ENCODE peak calls at places on chromosomes 16 and 17, in six cellular contexts. One of them, this sample, is unnamed. For H3K27me3, the result is how much of the 10 kb centered on the place peaks cover.

GRCh38 chr16:84751241-84751640 is 51.4 kb downstream of the USP10 start:
- DNase-seq in transverse colon: peak
- DNase-seq in sigmoid colon: no peak
- DNase-seq in body of pancreas: peak
- DNase-seq in H1: peak
- DNase-seq in heart left ventricle: no peak
- DNase-seq in this sample: no peak

GRCh38 chr16:70740919-70741778 is 55.3 kb upstream of the MTSS2 start:
- DNase-seq in sigmoid colon: no peak
- DNase-seq in heart left ventricle: peak
- DNase-seq in H1: no peak
- DNase-seq in body of pancreas: no peak
- DNase-seq in transverse colon: no peak
- DNase-seq in this sample: no peak

GRCh38 chr16:971981-972315 is 1.2 kb upstream of the LMF1 start:
- DNase-seq in H1: no peak
- DNase-seq in body of pancreas: no peak
- DNase-seq in transverse colon: no peak
- DNase-seq in sigmoid colon: no peak
- DNase-seq in heart left ventricle: no peak
- DNase-seq in this sample: no peak

GRCh38 chr17:32882734-32883133 is 5.8 kb upstream of the MYO1D start:
- DNase-seq in heart left ventricle: no peak
- DNase-seq in transverse colon: no peak
- DNase-seq in H1: no peak
- DNase-seq in sigmoid colon: no peak
- DNase-seq in body of pancreas: peak
- DNase-seq in this sample: no peak

GRCh38 chr17:1160591-1161041 is 19.2 kb downstream of the ABR start:
- DNase-seq in transverse colon: no peak
- DNase-seq in heart left ventricle: no peak
- DNase-seq in body of pancreas: no peak
- DNase-seq in sigmoid colon: no peak
- DNase-seq in H1: no peak
- DNase-seq in this sample: no peak

GRCh38 chr16:47519037-47519436 is 57.9 kb downstream of the PHKB start:
- DNase-seq in heart left ventricle: no peak
- DNase-seq in H1: no peak
- DNase-seq in sigmoid colon: no peak
- DNase-seq in transverse colon: no peak
- DNase-seq in body of pancreas: no peak
- DNase-seq in this sample: no peak

GRCh38 chr17:33322063-33322462 is 29.0 kb upstream of the ASIC2 start:
- DNase-seq in transverse colon: no peak
- DNase-seq in sigmoid colon: no peak
- DNase-seq in H1: no peak
- DNase-seq in heart left ventricle: no peak
- DNase-seq in body of pancreas: no peak
- DNase-seq in this sample: no peak

GRCh38 chr16:23362460-23363317 is 60.6 kb downstream of the SCNN1B start:
- DNase-seq in H1: no peak
- DNase-seq in sigmoid colon: peak
- DNase-seq in body of pancreas: peak
- DNase-seq in heart left ventricle: no peak
- DNase-seq in transverse colon: peak
- DNase-seq in this sample: peak

GRCh38 chr17:76691379-76692191 is 19.2 kb downstream of the MXRA7 start:
- DNase-seq in sigmoid colon: no peak
- DNase-seq in H1: no peak
- DNase-seq in transverse colon: no peak
- DNase-seq in body of pancreas: no peak
- DNase-seq in heart left ventricle: no peak
- DNase-seq in this sample: no peak

GRCh38 chr16:28212532-28212873 is 738 bp upstream of the XPO6 start:
- DNase-seq in body of pancreas: no peak
- DNase-seq in sigmoid colon: no peak
- DNase-seq in H1: no peak
- DNase-seq in transverse colon: no peak
- DNase-seq in heart left ventricle: no peak
- DNase-seq in this sample: no peak

GRCh38 chr17:67582632-67583230 is 135.0 kb upstream of the NOL11 start:
- DNase-seq in H1: no peak
- DNase-seq in heart left ventricle: no peak
- DNase-seq in sigmoid colon: no peak
- DNase-seq in transverse colon: peak
- DNase-seq in body of pancreas: peak
- DNase-seq in this sample: no peak

GRCh38 chr17:17058304-17058703 is 16.0 kb downstream of the MPRIP start:
- DNase-seq in H1: no peak
- DNase-seq in sigmoid colon: peak
- DNase-seq in transverse colon: no peak
- DNase-seq in body of pancreas: no peak
- DNase-seq in heart left ventricle: no peak
- DNase-seq in this sample: no peak

GRCh38 chr16:50565428-50565827 is 17.2 kb downstream of the NKD1 start:
- DNase-seq in sigmoid colon: no peak
- DNase-seq in H1: no peak
- DNase-seq in body of pancreas: no peak
- DNase-seq in heart left ventricle: no peak
- DNase-seq in transverse colon: no peak
- DNase-seq in this sample: no peak

GRCh38 chr17:31147507-31148202 is 52.9 kb downstream of the NF1 start:
- DNase-seq in transverse colon: no peak
- DNase-seq in heart left ventricle: no peak
- DNase-seq in sigmoid colon: no peak
- DNase-seq in body of pancreas: no peak
- DNase-seq in H1: no peak
- DNase-seq in this sample: no peak

GRCh38 chr17:49984776-49985175 is 10.2 kb downstream of the DLX3 start:
- DNase-seq in H1: no peak
- DNase-seq in body of pancreas: no peak
- DNase-seq in sigmoid colon: peak
- DNase-seq in transverse colon: no peak
- DNase-seq in heart left ventricle: no peak
- DNase-seq in this sample: no peak

GRCh38 chr17:45662432-45662831 is 121.7 kb upstream of the CRHR1 start:
- DNase-seq in H1: no peak
- DNase-seq in heart left ventricle: no peak
- DNase-seq in transverse colon: no peak
- DNase-seq in body of pancreas: no peak
- DNase-seq in sigmoid colon: no peak
- DNase-seq in this sample: no peak

GRCh38 chr17:49486012-49486641 is 9.0 kb upstream of the NGFR start:
- DNase-seq in heart left ventricle: no peak
- DNase-seq in H1: peak
- DNase-seq in body of pancreas: no peak
- DNase-seq in transverse colon: no peak
- DNase-seq in sigmoid colon: no peak
- DNase-seq in this sample: peak

GRCh38 chr17:12959441-12959840 is 58.4 kb downstream of the ELAC2 start:
- DNase-seq in transverse colon: no peak
- DNase-seq in heart left ventricle: no peak
- DNase-seq in body of pancreas: no peak
- DNase-seq in sigmoid colon: no peak
- DNase-seq in H1: no peak
- DNase-seq in this sample: no peak

GRCh38 chr17:78539771-78540170 is 37.4 kb downstream of the DNAH17 start:
- DNase-seq in body of pancreas: no peak
- DNase-seq in sigmoid colon: peak
- DNase-seq in H1: no peak
- DNase-seq in heart left ventricle: no peak
- DNase-seq in transverse colon: no peak
- DNase-seq in this sample: no peak

GRCh38 chr16:370980-371728 is 816 bp upstream of the MRPL28 start:
- DNase-seq in H1: peak
- DNase-seq in transverse colon: peak
- DNase-seq in heart left ventricle: no peak
- DNase-seq in body of pancreas: no peak
- DNase-seq in sigmoid colon: peak
- DNase-seq in this sample: no peak

GRCh38 chr16:73735018-73735417 is 561.6 kb upstream of the PSMD7 start:
- DNase-seq in heart left ventricle: no peak
- DNase-seq in H1: no peak
- DNase-seq in body of pancreas: no peak
- DNase-seq in transverse colon: no peak
- DNase-seq in sigmoid colon: no peak
- DNase-seq in this sample: no peak

GRCh38 chr16:56247808-56248207 is 56.5 kb downstream of the GNAO1 start:
- DNase-seq in H1: no peak
- DNase-seq in heart left ventricle: no peak
- DNase-seq in sigmoid colon: no peak
- DNase-seq in transverse colon: no peak
- DNase-seq in body of pancreas: no peak
- DNase-seq in this sample: no peak

GRCh38 chr17:50562266-50563094 is 2.0 kb downstream of the CACNA1G start:
- DNase-seq in body of pancreas: no peak
- DNase-seq in sigmoid colon: no peak
- DNase-seq in heart left ventricle: no peak
- DNase-seq in transverse colon: no peak
- DNase-seq in H1: peak
- DNase-seq in this sample: no peak

GRCh38 chr17:19646788-19647696 is 1.5 kb upstream of the ALDH3A2 start:
- DNase-seq in heart left ventricle: no peak
- DNase-seq in transverse colon: no peak
- DNase-seq in body of pancreas: peak
- DNase-seq in H1: peak
- DNase-seq in sigmoid colon: no peak
- DNase-seq in this sample: peak

GRCh38 chr17:34456121-34456520 is 93.1 kb upstream of the CCL1 start:
- DNase-seq in H1: no peak
- DNase-seq in transverse colon: no peak
- DNase-seq in body of pancreas: no peak
- DNase-seq in heart left ventricle: no peak
- DNase-seq in sigmoid colon: no peak
- DNase-seq in this sample: no peak

GRCh38 chr16:81521141-81521626 is 76.6 kb downstream of the CMIP start:
- DNase-seq in H1: no peak
- DNase-seq in transverse colon: peak
- DNase-seq in heart left ventricle: peak
- DNase-seq in body of pancreas: peak
- DNase-seq in sigmoid colon: no peak
- DNase-seq in this sample: peak

GRCh38 chr17:65472602-65473001 is 88.8 kb downstream of the AXIN2 start:
- DNase-seq in heart left ventricle: no peak
- DNase-seq in body of pancreas: peak
- DNase-seq in H1: no peak
- DNase-seq in transverse colon: no peak
- DNase-seq in sigmoid colon: no peak
- DNase-seq in this sample: peak

DNA sequence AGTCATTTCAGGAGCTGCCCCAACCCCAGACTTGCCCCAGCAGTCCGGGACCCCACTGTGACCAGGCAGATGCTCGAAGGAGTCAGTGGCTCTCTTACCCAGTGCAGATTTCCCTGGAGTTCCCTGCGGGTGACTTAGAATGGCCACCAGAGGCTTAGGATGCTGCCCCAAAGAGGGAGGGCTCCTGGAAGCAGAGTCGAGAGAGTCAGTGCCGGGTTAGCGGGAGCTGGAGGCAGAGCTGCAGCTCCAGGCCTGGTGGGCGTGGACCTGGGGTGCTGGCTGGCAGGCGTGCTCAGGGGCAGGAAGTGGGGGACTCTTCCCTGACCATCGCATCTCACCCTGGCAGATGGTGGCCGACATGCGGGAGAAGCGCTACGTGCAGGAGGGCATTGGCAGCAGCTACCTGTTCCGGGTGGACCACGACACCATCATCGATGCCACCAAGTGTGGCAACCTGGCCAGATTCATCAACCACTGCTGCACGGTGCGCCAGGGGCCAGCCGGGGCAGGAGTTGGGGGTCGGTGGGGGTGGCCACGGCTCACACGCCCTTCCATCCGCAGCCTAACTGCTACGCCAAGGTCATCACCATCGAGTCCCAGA is 1.6 kb upstream of the HSD3B7 start:
- DNase-seq in H1: no peak
- DNase-seq in transverse colon: no peak
- DNase-seq in sigmoid colon: no peak
- DNase-seq in heart left ventricle: no peak
- DNase-seq in body of pancreas: no peak
- DNase-seq in this sample: no peak
- TF ChIP-seq POLR2A in H1: no peak
- TF ChIP-seq POLR2A in transverse colon: no peak
- TF ChIP-seq POLR2A in sigmoid colon: no peak
- TF ChIP-seq POLR2A in heart left ventricle: no peak
- TF ChIP-seq POLR2A in body of pancreas: no peak
- TF ChIP-seq POLR2A in this sample: no peak

DNA sequence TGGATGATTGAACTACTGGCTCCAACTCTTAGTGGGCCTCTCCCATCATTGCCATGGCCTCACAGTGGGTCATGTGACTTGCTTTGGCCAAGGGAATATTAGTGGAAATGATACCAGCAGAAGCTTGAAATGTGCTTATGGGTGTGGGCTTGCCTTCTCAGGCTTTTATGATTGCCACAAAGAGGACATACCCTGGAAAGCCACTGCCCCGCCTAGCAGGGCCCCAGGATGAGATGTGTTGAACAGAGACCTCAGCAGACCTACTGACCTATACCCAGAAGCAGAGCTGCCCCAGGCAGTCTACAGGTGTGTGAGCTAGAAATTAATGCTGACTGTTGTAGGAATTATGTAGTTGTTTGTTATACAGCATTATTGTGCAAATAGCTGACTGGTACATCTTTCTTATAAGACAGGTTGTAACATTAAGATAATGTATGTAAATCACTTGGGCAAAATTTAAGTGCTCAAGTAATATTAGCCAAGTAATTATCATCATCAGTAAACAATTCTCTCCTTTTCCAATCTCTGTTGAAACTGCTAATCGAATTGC is 67.8 kb upstream of the CDH5 start:
- DNase-seq in sigmoid colon: peak
- DNase-seq in body of pancreas: no peak
- DNase-seq in transverse colon: no peak
- DNase-seq in heart left ventricle: no peak
- DNase-seq in H1: no peak
- DNase-seq in this sample: no peak
- H3K27me3 ChIP-seq in sigmoid colon: under half
- H3K27me3 ChIP-seq in body of pancreas: under half
- H3K27me3 ChIP-seq in transverse colon: under half
- H3K27me3 ChIP-seq in heart left ventricle: under half
- H3K27me3 ChIP-seq in H1: under half
- H3K27me3 ChIP-seq in this sample: under half

DNA sequence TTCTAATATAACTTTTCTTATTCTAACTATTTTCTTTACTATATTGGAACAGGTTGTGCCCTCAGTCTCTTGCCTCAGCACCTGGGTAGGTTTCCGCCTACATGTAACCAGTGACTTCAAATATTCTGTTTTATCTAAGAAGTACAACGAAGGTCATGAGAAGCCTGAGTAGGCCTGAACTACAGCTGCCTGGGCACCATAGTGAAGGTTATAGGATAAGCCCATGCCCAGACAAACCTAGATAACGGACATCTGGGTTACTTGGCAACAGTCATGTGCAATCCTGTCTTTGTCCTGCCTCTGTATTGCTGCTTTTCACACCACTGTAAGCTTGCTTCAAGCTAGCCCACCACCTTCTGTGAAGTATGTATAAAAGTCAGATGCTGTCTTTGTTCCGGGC is 25.4 kb upstream of the ARL4D start:
- DNase-seq in H1: no peak
- DNase-seq in body of pancreas: peak
- DNase-seq in sigmoid colon: no peak
- DNase-seq in transverse colon: no peak
- DNase-seq in heart left ventricle: no peak
- DNase-seq in this sample: no peak
- TF ChIP-seq POLR2A in H1: no peak
- TF ChIP-seq POLR2A in body of pancreas: peak
- TF ChIP-seq POLR2A in sigmoid colon: no peak
- TF ChIP-seq POLR2A in transverse colon: no peak
- TF ChIP-seq POLR2A in heart left ventricle: no peak
- TF ChIP-seq POLR2A in this sample: no peak

GRCh38 chr17:79574656-79575055 is 36.2 kb downstream of the RBFOX3 start:
- DNase-seq in sigmoid colon: peak
- DNase-seq in transverse colon: no peak
- DNase-seq in H1: no peak
- DNase-seq in body of pancreas: no peak
- DNase-seq in heart left ventricle: no peak
- DNase-seq in this sample: no peak
- H3K27me3 ChIP-seq in sigmoid colon: under half
- H3K27me3 ChIP-seq in transverse colon: under half
- H3K27me3 ChIP-seq in H1: under half
- H3K27me3 ChIP-seq in body of pancreas: under half
- H3K27me3 ChIP-seq in heart left ventricle: under half
- H3K27me3 ChIP-seq in this sample: under half

This sample was measured in gastrocnemius medialis.